ENCODE peak calls at places on chromosomes 5 and 9, in four cellular contexts. One of them, this sample, is unnamed.

GRCh38 chr5:78182838-78183237 is 111.7 kb downstream of the AP3B1 start:
- DNase-seq in C1 segment of cervical spinal cord: no peak
- DNase-seq in SK-N-SH: no peak
- DNase-seq in nephron progenitor cell: no peak
- DNase-seq in this sample: no peak

GRCh38 chr9:95462419-95463121 is 54.2 kb downstream of the PTCH1 start:
- DNase-seq in SK-N-SH: peak; percentile 90
- DNase-seq in nephron progenitor cell: peak; percentile 63
- DNase-seq in C1 segment of cervical spinal cord: peak; percentile 73
- DNase-seq in this sample: peak; percentile 67

GRCh38 chr5:44887722-44888121 is 79.0 kb downstream of the MRPS30 start:
- DNase-seq in C1 segment of cervical spinal cord: no peak
- DNase-seq in SK-N-SH: no peak
- DNase-seq in nephron progenitor cell: no peak
- DNase-seq in this sample: no peak

GRCh38 chr5:22850981-22851380 is 2.2 kb downstream of the CDH12 start:
- DNase-seq in nephron progenitor cell: no peak
- DNase-seq in SK-N-SH: no peak
- DNase-seq in C1 segment of cervical spinal cord: no peak
- DNase-seq in this sample: no peak

GRCh38 chr9:111731916-111732315 is 62.8 kb downstream of the SHOC1 start:
- DNase-seq in nephron progenitor cell: no peak
- DNase-seq in C1 segment of cervical spinal cord: no peak
- DNase-seq in SK-N-SH: no peak
- DNase-seq in this sample: no peak

GRCh38 chr5:125267636-125268248 is 521.3 kb upstream of the ZNF608 start:
- DNase-seq in SK-N-SH: no peak
- DNase-seq in nephron progenitor cell: no peak
- DNase-seq in C1 segment of cervical spinal cord: no peak
- DNase-seq in this sample: no peak

GRCh38 chr9:20732118-20732517 is 48.1 kb downstream of the FOCAD start:
- DNase-seq in SK-N-SH: no peak
- DNase-seq in nephron progenitor cell: no peak
- DNase-seq in C1 segment of cervical spinal cord: no peak
- DNase-seq in this sample: no peak

GRCh38 chr5:74017112-74017511 is 391.1 kb downstream of the ARHGEF28 start:
- DNase-seq in C1 segment of cervical spinal cord: no peak
- DNase-seq in nephron progenitor cell: no peak
- DNase-seq in SK-N-SH: no peak
- DNase-seq in this sample: no peak

GRCh38 chr9:116030532-116030931 is 123.1 kb upstream of the PAPPA start:
- DNase-seq in C1 segment of cervical spinal cord: no peak
- DNase-seq in nephron progenitor cell: no peak
- DNase-seq in SK-N-SH: no peak
- DNase-seq in this sample: no peak

GRCh38 chr5:139647406-139648204 is 544 bp upstream of the CXXC5 start:
- DNase-seq in nephron progenitor cell: peak; percentile 9
- DNase-seq in SK-N-SH: no peak
- DNase-seq in C1 segment of cervical spinal cord: no peak
- DNase-seq in this sample: no peak

GRCh38 chr9:38619556-38620447 is 594 bp downstream of the ANKRD18A start:
- DNase-seq in SK-N-SH: peak; percentile 51
- DNase-seq in nephron progenitor cell: peak; percentile 51
- DNase-seq in C1 segment of cervical spinal cord: no peak
- DNase-seq in this sample: no peak

GRCh38 chr5:66987540-66987939 is 209.1 kb downstream of the CD180 start:
- DNase-seq in SK-N-SH: no peak
- DNase-seq in C1 segment of cervical spinal cord: no peak
- DNase-seq in nephron progenitor cell: no peak
- DNase-seq in this sample: no peak

GRCh38 chr5:139417214-139417613 is 13.3 kb upstream of the SPATA24 start:
- DNase-seq in SK-N-SH: no peak
- DNase-seq in nephron progenitor cell: no peak
- DNase-seq in C1 segment of cervical spinal cord: no peak
- DNase-seq in this sample: no peak

GRCh38 chr9:97906236-97906831 is 16.0 kb downstream of the TRMO start:
- DNase-seq in C1 segment of cervical spinal cord: no peak
- DNase-seq in nephron progenitor cell: no peak
- DNase-seq in SK-N-SH: no peak
- DNase-seq in this sample: no peak

GRCh38 chr5:133353741-133354140 is 258.6 kb downstream of the FSTL4 start:
- DNase-seq in nephron progenitor cell: peak; percentile 75
- DNase-seq in C1 segment of cervical spinal cord: no peak
- DNase-seq in SK-N-SH: no peak
- DNase-seq in this sample: no peak

GRCh38 chr9:136711751-136712689 is at the start of gene DIPK1B:
- DNase-seq in C1 segment of cervical spinal cord: no peak
- DNase-seq in SK-N-SH: peak; percentile 100
- DNase-seq in nephron progenitor cell: peak; percentile 83
- DNase-seq in this sample: no peak

GRCh38 chr5:56075361-56075760 is 80.6 kb upstream of the IL6ST start:
- DNase-seq in SK-N-SH: no peak
- DNase-seq in C1 segment of cervical spinal cord: no peak
- DNase-seq in nephron progenitor cell: no peak
- DNase-seq in this sample: peak; percentile 74

GRCh38 chr5:142246263-142246662 is 78.6 kb downstream of the SPRY4 start:
- DNase-seq in SK-N-SH: no peak
- DNase-seq in C1 segment of cervical spinal cord: no peak
- DNase-seq in nephron progenitor cell: no peak
- DNase-seq in this sample: peak; percentile 8

GRCh38 chr9:133950206-133950915 is 41.8 kb downstream of the VAV2 start:
- DNase-seq in C1 segment of cervical spinal cord: no peak
- DNase-seq in SK-N-SH: no peak
- DNase-seq in nephron progenitor cell: peak; percentile 12
- DNase-seq in this sample: no peak

GRCh38 chr9:116163293-116164055 is 9.9 kb downstream of the PAPPA start:
- DNase-seq in nephron progenitor cell: no peak
- DNase-seq in SK-N-SH: no peak
- DNase-seq in C1 segment of cervical spinal cord: no peak
- DNase-seq in this sample: no peak

GRCh38 chr5:65451436-65451835 is 30.3 kb downstream of the ADAMTS6 start:
- DNase-seq in nephron progenitor cell: no peak
- DNase-seq in C1 segment of cervical spinal cord: no peak
- DNase-seq in SK-N-SH: no peak
- DNase-seq in this sample: no peak

GRCh38 chr5:21919417-21920022 is 933.6 kb downstream of the CDH12 start:
- DNase-seq in nephron progenitor cell: peak; percentile 27
- DNase-seq in C1 segment of cervical spinal cord: no peak
- DNase-seq in SK-N-SH: peak; percentile 30
- DNase-seq in this sample: no peak

GRCh38 chr9:37126214-37126788 is 5.9 kb downstream of the ZCCHC7 start:
- DNase-seq in C1 segment of cervical spinal cord: no peak
- DNase-seq in nephron progenitor cell: no peak
- DNase-seq in SK-N-SH: no peak
- DNase-seq in this sample: no peak

GRCh38 chr9:106927916-106928315 is 65.0 kb downstream of the ZNF462 start:
- DNase-seq in nephron progenitor cell: no peak
- DNase-seq in C1 segment of cervical spinal cord: no peak
- DNase-seq in SK-N-SH: no peak
- DNase-seq in this sample: no peak

GRCh38 chr9:2816476-2817141 is 27.3 kb downstream of the PUM3 start:
- DNase-seq in nephron progenitor cell: no peak
- DNase-seq in C1 segment of cervical spinal cord: no peak
- DNase-seq in SK-N-SH: no peak
- DNase-seq in this sample: no peak

GRCh38 chr5:175885813-175886212 is 14.4 kb downstream of the CPLX2 start:
- DNase-seq in nephron progenitor cell: no peak
- DNase-seq in C1 segment of cervical spinal cord: no peak
- DNase-seq in SK-N-SH: no peak
- DNase-seq in this sample: no peak

GRCh38 chr9:77957652-77958051 is 74.0 kb downstream of the GNAQ start:
- DNase-seq in nephron progenitor cell: no peak
- DNase-seq in SK-N-SH: no peak
- DNase-seq in C1 segment of cervical spinal cord: no peak
- DNase-seq in this sample: no peak

GRCh38 chr5:126736141-126736540 is 40.8 kb upstream of the LMNB1 start:
- DNase-seq in SK-N-SH: no peak
- DNase-seq in C1 segment of cervical spinal cord: no peak
- DNase-seq in nephron progenitor cell: no peak
- DNase-seq in this sample: no peak